ENCODE peak calls at places on chromosomes 6 and 20, in five cellular contexts. N is brain microvascular endothelial cell, E is GM12865, S is neural crest cell, P is Calu3. G is an unnamed sample.

GRCh38 chr6:33740204-33740608 is 6.5 kb downstream of the IP6K3 start:
- DNase-seq in N (no peak), E (no peak), S (no peak), P (peak; percentile 45), G (no peak)

GRCh38 chr6:33124947-33125346 is 49.2 kb downstream of the HLA-DPB1 start:
- DNase-seq in N (no peak), E (no peak), S (no peak), P (no peak), G (no peak)

GRCh38 chr20:22583773-22584629 is at the start of gene FOXA2:
- DNase-seq in N (no peak), E (no peak), S (no peak), P (peak; percentile 18), G (no peak)

GRCh38 chr6:20931093-20931492 is 396.8 kb downstream of the CDKAL1 start:
- DNase-seq in N (no peak), E (no peak), S (no peak), P (no peak), G (no peak)

GRCh38 chr6:156160788-156161150 is 616.4 kb upstream of the ARID1B start:
- DNase-seq in N (no peak), E (no peak), S (no peak), P (no peak), G (no peak)

GRCh38 chr20:49630396-49630951 is 62.5 kb upstream of the PTGIS start:
- DNase-seq in N (no peak), E (peak; percentile 93), S (no peak), P (no peak), G (peak; percentile 79)

GRCh38 chr20:23063573-23063972 is 14.1 kb upstream of the THBD start:
- DNase-seq in N (no peak), E (no peak), S (no peak), P (no peak), G (no peak)

GRCh38 chr6:28537509-28538140 is 11.9 kb downstream of the GPX5 start:
- DNase-seq in N (peak; percentile 57), E (peak; percentile 72), S (no peak), P (no peak), G (no peak)

GRCh38 chr6:100188754-100189153 is 194.7 kb upstream of the MCHR2 start:
- DNase-seq in N (no peak), E (no peak), S (no peak), P (no peak), G (no peak)

GRCh38 chr6:1614767-1615650 is 5.3 kb downstream of the FOXC1 start:
- DNase-seq in N (no peak), E (no peak), S (no peak), P (peak; percentile 38), G (no peak)

GRCh38 chr6:132218063-132218696 is 183.1 kb downstream of the MOXD1 start:
- DNase-seq in N (peak; percentile 45), E (peak; percentile 13), S (no peak), P (no peak), G (peak; percentile 9)

GRCh38 chr6:906920-907319 is 214.0 kb upstream of the EXOC2 start:
- DNase-seq in N (peak; percentile 87), E (no peak), S (no peak), P (no peak), G (no peak)

GRCh38 chr6:129114992-129115391 is 232.1 kb downstream of the LAMA2 start:
- DNase-seq in N (no peak), E (no peak), S (no peak), P (no peak), G (no peak)

GRCh38 chr20:38214256-38214870 is 46.2 kb downstream of the KIAA1755 start:
- DNase-seq in N (peak; percentile 22), E (no peak), S (no peak), P (no peak), G (no peak)

GRCh38 chr6:33699131-33699530 is 12.4 kb downstream of the UQCC2 start:
- DNase-seq in N (no peak), E (no peak), S (no peak), P (no peak), G (no peak)

GRCh38 chr6:135144678-135145508 is 36.2 kb upstream of the MYB start:
- DNase-seq in N (peak; percentile 53), E (peak; percentile 62), S (no peak), P (peak; percentile 30), G (no peak)

GRCh38 chr6:149140910-149141290 is 176.6 kb upstream of the TAB2 start:
- DNase-seq in N (no peak), E (peak; percentile 73), S (no peak), P (no peak), G (peak; percentile 28)
- TF ChIP-seq CTCF in N (no peak), E (no peak), S (no peak), P (no peak), G (no peak)

DNA sequence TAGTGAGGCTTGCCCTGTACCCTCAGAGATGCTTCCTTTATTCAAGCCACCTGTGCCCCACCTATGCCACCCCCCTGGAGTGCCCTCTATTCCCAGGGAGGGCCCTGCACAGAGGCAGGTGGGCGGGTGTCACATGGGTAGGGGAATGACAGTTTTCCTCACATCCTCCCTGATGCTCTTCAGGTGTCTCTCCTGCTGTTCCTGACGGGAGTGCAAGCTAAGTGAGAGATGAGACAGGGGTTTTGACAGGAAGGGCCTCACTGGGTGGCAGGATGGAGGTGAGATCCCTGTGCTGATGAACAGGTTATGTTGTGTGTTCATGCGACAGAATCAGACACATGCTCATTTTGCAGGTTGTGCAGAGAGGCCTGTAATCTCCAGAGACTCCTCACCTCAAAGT is 164.1 kb upstream of the CHD6 start:
- DNase-seq in N (no peak), E (no peak), S (no peak), P (no peak), G (no peak)
- TF ChIP-seq CTCF in N (no peak), E (no peak), S (no peak), P (no peak), G (no peak)

DNA sequence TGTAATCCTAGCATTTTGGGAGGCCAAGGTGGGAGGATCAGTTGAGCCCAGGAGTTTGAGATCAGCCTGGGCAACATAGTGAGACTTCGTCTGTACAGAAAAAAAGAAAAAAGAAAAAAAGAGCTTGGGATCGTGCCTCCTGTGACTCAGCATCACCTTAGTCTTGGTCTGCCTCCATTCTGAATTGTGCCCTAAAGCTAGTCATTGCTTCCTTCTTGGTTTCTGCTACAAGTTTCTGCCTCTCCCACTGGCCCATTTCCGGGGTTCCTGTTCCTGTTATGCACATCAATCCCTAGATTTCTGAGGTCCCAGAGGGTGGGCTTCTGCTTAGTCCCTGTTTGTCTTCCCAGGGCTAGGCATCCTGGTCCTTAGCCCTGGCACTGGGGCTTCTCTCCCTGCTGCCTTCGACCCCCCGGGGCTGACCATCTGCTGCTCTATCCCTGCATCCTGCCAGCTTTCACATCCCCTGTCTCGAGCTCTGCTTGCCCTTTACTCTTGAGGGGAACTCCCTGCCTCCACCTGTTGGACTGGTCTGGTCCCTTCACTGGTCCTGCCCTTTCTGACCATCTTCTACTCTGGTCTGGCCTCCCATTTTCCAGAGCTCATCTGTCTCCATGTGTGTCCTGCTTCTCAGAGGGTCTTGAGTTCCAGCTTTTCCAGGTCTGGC is 77.5 kb upstream of the ESR1 start:
- DNase-seq in N (no peak), E (no peak), S (no peak), P (no peak), G (no peak)
- TF ChIP-seq CTCF in N (no peak), E (no peak), S (no peak), P (no peak), G (no peak)

GRCh38 chr20:347640-348484 is 951 bp downstream of the NRSN2 start:
- DNase-seq in N (peak; percentile 87), E (peak; percentile 96), S (peak; percentile 88), P (peak; percentile 60), G (peak; percentile 96)
- TF ChIP-seq CTCF in N (no peak), E (no peak), S (no peak), P (no peak), G (peak; percentile 1)

GRCh38 chr6:107730683-107731314 is 93.3 kb downstream of the SCML4 start:
- DNase-seq in N (no peak), E (no peak), S (no peak), P (no peak), G (no peak)

GRCh38 chr6:107730106-107730505 is 94.0 kb downstream of the SCML4 start:
- DNase-seq in N (no peak), E (no peak), S (no peak), P (no peak), G (no peak)

GRCh38 chr6:107727096-107727757 is 96.9 kb downstream of the SCML4 start:
- DNase-seq in N (no peak), E (no peak), S (no peak), P (no peak), G (no peak)

GRCh38 chr6:107728564-107728897 is 95.6 kb downstream of the SCML4 start:
- DNase-seq in N (no peak), E (no peak), S (no peak), P (no peak), G (no peak)

DNA sequence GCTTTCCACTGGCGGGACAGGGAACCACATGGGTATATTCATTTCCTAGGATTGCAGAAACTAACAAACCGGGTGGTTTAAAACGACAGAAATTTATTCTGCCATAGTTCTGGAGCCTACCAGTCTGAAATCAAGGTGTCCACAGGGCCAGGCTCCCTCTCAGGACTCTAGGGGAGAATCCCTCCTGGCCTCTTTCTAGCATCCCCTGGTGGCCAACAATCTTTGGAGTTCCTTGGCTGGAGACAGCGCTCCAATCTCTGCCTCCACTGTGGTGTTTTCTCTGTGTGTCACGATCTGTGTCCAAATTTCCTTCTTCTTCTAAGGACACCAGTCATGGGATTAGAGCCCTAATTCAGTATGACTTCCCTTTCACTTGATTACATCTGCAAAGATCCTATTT is 95.0 kb downstream of the SCML4 start:
- DNase-seq in N (no peak), E (no peak), S (no peak), P (peak; percentile 10), G (no peak)
- TF ChIP-seq CTCF in N (peak; percentile 45), E (no peak), S (no peak), P (no peak), G (no peak)

GRCh38 chr6:13229205-13230085 is 98.9 kb downstream of the TBC1D7 start:
- DNase-seq in N (peak; percentile 2), E (peak; percentile 87), S (no peak), P (peak; percentile 38), G (peak; percentile 72)
- TF ChIP-seq CTCF in N (no peak), E (peak; percentile 68), S (no peak), P (peak; percentile 20), G (peak; percentile 60)

DNA sequence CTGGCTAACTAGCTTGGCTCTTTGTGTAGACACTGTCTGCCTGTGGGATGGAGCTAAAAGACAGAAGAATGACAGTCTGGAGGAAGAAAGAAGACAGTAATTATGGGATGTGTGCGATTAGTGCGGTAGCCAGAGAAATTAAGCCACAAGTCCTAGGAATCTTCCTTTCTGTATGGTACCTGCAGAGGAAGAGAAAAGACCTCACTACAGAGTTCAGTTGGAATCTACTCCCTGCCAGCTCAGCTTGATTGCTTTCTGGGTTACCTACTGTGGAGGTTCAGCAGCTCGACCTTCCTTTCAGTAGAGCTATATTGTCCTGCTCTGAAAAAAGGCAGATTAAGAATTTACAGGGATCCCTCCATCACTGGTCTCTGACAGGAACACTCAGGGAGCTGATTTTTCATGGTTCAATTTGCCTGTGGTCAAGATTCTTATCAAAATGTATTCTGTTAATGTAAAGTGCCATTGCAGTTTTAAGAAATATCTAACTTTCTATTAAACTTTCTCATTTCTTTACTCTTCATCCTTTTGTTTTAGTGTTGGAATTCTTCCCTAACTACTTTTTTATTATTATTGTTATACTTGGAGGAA is 187.2 kb downstream of the CENPW start:
- DNase-seq in N (no peak), E (no peak), S (no peak), P (no peak), G (no peak)
- TF ChIP-seq CTCF in N (no peak), E (no peak), S (no peak), P (no peak), G (no peak)